ENCODE peak calls at places on chromosomes 16 and 17, in four cellular contexts. N is iris pigment epithelial cell; P is heart right ventricle; D is activated naive CD8-positive, alpha-beta T cell treated with anti-CD3 and anti-CD28 coated beads, Interleukin-2, amount 50 U/mL, for 24 hours. M is an unnamed sample.

GRCh38 chr17:37708008-37708615 is 36.7 kb downstream of the HNF1B start:
- DNase-seq in N (no peak), P (no peak), D (no peak), M (no peak)

GRCh38 chr16:30858111-30858495 is 35.8 kb downstream of the BCL7C start:
- DNase-seq in N (no peak), P (no peak), D (no peak), M (no peak)

GRCh38 chr17:65219124-65219523 is 82.0 kb downstream of the RGS9 start:
- DNase-seq in N (no peak), P (no peak), D (no peak), M (no peak)

GRCh38 chr16:83926726-83927397 is 26.2 kb upstream of the OSGIN1 start:
- DNase-seq in N (peak), P (peak), D (peak), M (peak)

GRCh38 chr17:28701987-28702751 is 9.5 kb downstream of the PROCA1 start:
- DNase-seq in N (no peak), P (no peak), D (no peak), M (no peak)

GRCh38 chr17:70961341-70961740 is 792.0 kb downstream of the KCNJ2 start:
- DNase-seq in N (peak), P (no peak), D (no peak), M (no peak)

GRCh38 chr16:88822281-88823040 is 10.7 kb upstream of the APRT start:
- DNase-seq in N (no peak), P (no peak), D (no peak), M (no peak)

GRCh38 chr17:47776330-47777197 is 43.5 kb downstream of the TBX21 start:
- DNase-seq in N (peak), P (no peak), D (peak), M (peak)

GRCh38 chr17:40260528-40260927 is 27.2 kb upstream of the CDC6 start:
- DNase-seq in N (no peak), P (peak), D (no peak), M (no peak)

GRCh38 chr16:31128711-31129567 is 6.6 kb downstream of the PRSS8 start:
- DNase-seq in N (no peak), P (no peak), D (no peak), M (peak)

GRCh38 chr17:65918450-65918849 is 273.5 kb downstream of the CEP112 start:
- DNase-seq in N (no peak), P (no peak), D (no peak), M (no peak)

GRCh38 chr17:69763503-69763902 is 311.5 kb upstream of the KCNJ16 start:
- DNase-seq in N (peak), P (no peak), D (no peak), M (no peak)

GRCh38 chr17:68054296-68054900 is 18.9 kb downstream of the KPNA2 start:
- DNase-seq in N (peak), P (peak), D (no peak), M (no peak)

GRCh38 chr17:28675980-28676379 is 14.0 kb downstream of the SUPT6H start:
- DNase-seq in N (no peak), P (no peak), D (no peak), M (no peak)

GRCh38 chr17:39617446-39618251 is 9.1 kb upstream of the PPP1R1B start:
- DNase-seq in N (no peak), P (peak), D (peak), M (peak)

GRCh38 chr17:1961187-1961586 is 63.9 kb downstream of the RTN4RL1 start:
- DNase-seq in N (no peak), P (no peak), D (no peak), M (no peak)

GRCh38 chr16:62445909-62446308 is 409.7 kb upstream of the CDH8 start:
- DNase-seq in N (no peak), P (no peak), D (no peak), M (no peak)

GRCh38 chr17:8739104-8739503 is 5.5 kb downstream of the CCDC42 start:
- DNase-seq in N (no peak), P (no peak), D (no peak), M (no peak)

GRCh38 chr16:81565633-81566032 is 121.0 kb downstream of the CMIP start:
- DNase-seq in N (no peak), P (no peak), D (no peak), M (no peak)

M was measured in K562.